ENCODE peak calls at places on chromosomes 11 and 22, in nine cellular contexts. One of them, this sample, is unnamed.
A peak's percentile ranks its signal among the peaks of the same experiment; 100 is the strongest.

GRCh38 chr22:30866811-30867271 is 101.7 kb downstream of the MORC2 start:
- DNase-seq in AG09319: no peak
- DNase-seq in stimulated activated CD4-positive, alpha-beta T cell treated with anti-CD3 and anti-CD28 coated beads, Interleukin-12 subunit alpha, Interleukin-12 subunit beta, amount 100 ng/mL, for 4 hours: no peak
- DNase-seq in mucosa of gallbladder: no peak
- DNase-seq in choroid plexus epithelial cell: no peak
- DNase-seq in GM19239: no peak
- DNase-seq in activated naive CD8-positive, alpha-beta T cell treated with anti-CD3 and anti-CD28 coated beads for 36 hours: no peak
- DNase-seq in NCI-H510A treated with DMSO at 0.1 percent for 48 hours: no peak
- DNase-seq in D341Med: peak; percentile 34
- DNase-seq in this sample: no peak

GRCh38 chr11:74072721-74073120 is 63.8 kb upstream of the UCP3 start:
- DNase-seq in GM19239: no peak
- DNase-seq in choroid plexus epithelial cell: no peak
- DNase-seq in D341Med: no peak
- DNase-seq in NCI-H510A treated with DMSO at 0.1 percent for 48 hours: no peak
- DNase-seq in AG09319: no peak
- DNase-seq in mucosa of gallbladder: no peak
- DNase-seq in stimulated activated CD4-positive, alpha-beta T cell treated with anti-CD3 and anti-CD28 coated beads, Interleukin-12 subunit alpha, Interleukin-12 subunit beta, amount 100 ng/mL, for 4 hours: no peak
- DNase-seq in activated naive CD8-positive, alpha-beta T cell treated with anti-CD3 and anti-CD28 coated beads for 36 hours: no peak
- DNase-seq in this sample: no peak

GRCh38 chr11:116721983-116722382 is 50.8 kb downstream of the BUD13 start:
- DNase-seq in mucosa of gallbladder: no peak
- DNase-seq in choroid plexus epithelial cell: no peak
- DNase-seq in activated naive CD8-positive, alpha-beta T cell treated with anti-CD3 and anti-CD28 coated beads for 36 hours: no peak
- DNase-seq in GM19239: no peak
- DNase-seq in D341Med: no peak
- DNase-seq in NCI-H510A treated with DMSO at 0.1 percent for 48 hours: no peak
- DNase-seq in AG09319: no peak
- DNase-seq in stimulated activated CD4-positive, alpha-beta T cell treated with anti-CD3 and anti-CD28 coated beads, Interleukin-12 subunit alpha, Interleukin-12 subunit beta, amount 100 ng/mL, for 4 hours: no peak
- DNase-seq in this sample: no peak

GRCh38 chr22:22787805-22788459 is 99.7 kb upstream of the IGLL5 start:
- DNase-seq in stimulated activated CD4-positive, alpha-beta T cell treated with anti-CD3 and anti-CD28 coated beads, Interleukin-12 subunit alpha, Interleukin-12 subunit beta, amount 100 ng/mL, for 4 hours: peak; percentile 67
- DNase-seq in mucosa of gallbladder: peak; percentile 62
- DNase-seq in activated naive CD8-positive, alpha-beta T cell treated with anti-CD3 and anti-CD28 coated beads for 36 hours: peak; percentile 62
- DNase-seq in choroid plexus epithelial cell: peak; percentile 72
- DNase-seq in D341Med: peak; percentile 74
- DNase-seq in AG09319: no peak
- DNase-seq in NCI-H510A treated with DMSO at 0.1 percent for 48 hours: peak; percentile 9
- DNase-seq in GM19239: peak; percentile 70
- DNase-seq in this sample: no peak

GRCh38 chr11:33195391-33196190 is 34.3 kb upstream of the CSTF3 start:
- DNase-seq in choroid plexus epithelial cell: peak; percentile 50
- DNase-seq in activated naive CD8-positive, alpha-beta T cell treated with anti-CD3 and anti-CD28 coated beads for 36 hours: no peak
- DNase-seq in AG09319: no peak
- DNase-seq in GM19239: no peak
- DNase-seq in mucosa of gallbladder: no peak
- DNase-seq in NCI-H510A treated with DMSO at 0.1 percent for 48 hours: no peak
- DNase-seq in D341Med: no peak
- DNase-seq in stimulated activated CD4-positive, alpha-beta T cell treated with anti-CD3 and anti-CD28 coated beads, Interleukin-12 subunit alpha, Interleukin-12 subunit beta, amount 100 ng/mL, for 4 hours: no peak
- DNase-seq in this sample: no peak

GRCh38 chr22:19499236-19499879 is 19.6 kb downstream of the CDC45 start:
- DNase-seq in GM19239: no peak
- DNase-seq in mucosa of gallbladder: no peak
- DNase-seq in NCI-H510A treated with DMSO at 0.1 percent for 48 hours: no peak
- DNase-seq in D341Med: no peak
- DNase-seq in activated naive CD8-positive, alpha-beta T cell treated with anti-CD3 and anti-CD28 coated beads for 36 hours: no peak
- DNase-seq in stimulated activated CD4-positive, alpha-beta T cell treated with anti-CD3 and anti-CD28 coated beads, Interleukin-12 subunit alpha, Interleukin-12 subunit beta, amount 100 ng/mL, for 4 hours: no peak
- DNase-seq in choroid plexus epithelial cell: no peak
- DNase-seq in AG09319: no peak
- DNase-seq in this sample: no peak

GRCh38 chr11:45847908-45848316 is 637 bp downstream of the CRY2 start:
- DNase-seq in AG09319: no peak
- DNase-seq in stimulated activated CD4-positive, alpha-beta T cell treated with anti-CD3 and anti-CD28 coated beads, Interleukin-12 subunit alpha, Interleukin-12 subunit beta, amount 100 ng/mL, for 4 hours: peak; percentile 15
- DNase-seq in mucosa of gallbladder: peak; percentile 26
- DNase-seq in GM19239: peak; percentile 28
- DNase-seq in choroid plexus epithelial cell: peak; percentile 76
- DNase-seq in activated naive CD8-positive, alpha-beta T cell treated with anti-CD3 and anti-CD28 coated beads for 36 hours: peak; percentile 55
- DNase-seq in NCI-H510A treated with DMSO at 0.1 percent for 48 hours: no peak
- DNase-seq in D341Med: peak; percentile 49
- DNase-seq in this sample: no peak

GRCh38 chr11:34653851-34654490 is 33.1 kb downstream of the EHF start:
- DNase-seq in NCI-H510A treated with DMSO at 0.1 percent for 48 hours: no peak
- DNase-seq in choroid plexus epithelial cell: peak; percentile 95
- DNase-seq in mucosa of gallbladder: peak; percentile 61
- DNase-seq in GM19239: no peak
- DNase-seq in stimulated activated CD4-positive, alpha-beta T cell treated with anti-CD3 and anti-CD28 coated beads, Interleukin-12 subunit alpha, Interleukin-12 subunit beta, amount 100 ng/mL, for 4 hours: no peak
- DNase-seq in activated naive CD8-positive, alpha-beta T cell treated with anti-CD3 and anti-CD28 coated beads for 36 hours: no peak
- DNase-seq in AG09319: peak; percentile 92
- DNase-seq in D341Med: no peak
- DNase-seq in this sample: peak; percentile 82

GRCh38 chr11:36278531-36279245 is 10.5 kb downstream of the COMMD9 start:
- DNase-seq in NCI-H510A treated with DMSO at 0.1 percent for 48 hours: no peak
- DNase-seq in AG09319: no peak
- DNase-seq in activated naive CD8-positive, alpha-beta T cell treated with anti-CD3 and anti-CD28 coated beads for 36 hours: no peak
- DNase-seq in stimulated activated CD4-positive, alpha-beta T cell treated with anti-CD3 and anti-CD28 coated beads, Interleukin-12 subunit alpha, Interleukin-12 subunit beta, amount 100 ng/mL, for 4 hours: no peak
- DNase-seq in GM19239: no peak
- DNase-seq in choroid plexus epithelial cell: peak; percentile 78
- DNase-seq in mucosa of gallbladder: no peak
- DNase-seq in D341Med: no peak
- DNase-seq in this sample: no peak

GRCh38 chr11:35145249-35145648 is 6.3 kb downstream of the CD44 start:
- DNase-seq in NCI-H510A treated with DMSO at 0.1 percent for 48 hours: no peak
- DNase-seq in stimulated activated CD4-positive, alpha-beta T cell treated with anti-CD3 and anti-CD28 coated beads, Interleukin-12 subunit alpha, Interleukin-12 subunit beta, amount 100 ng/mL, for 4 hours: no peak
- DNase-seq in D341Med: no peak
- DNase-seq in activated naive CD8-positive, alpha-beta T cell treated with anti-CD3 and anti-CD28 coated beads for 36 hours: peak; percentile 61
- DNase-seq in choroid plexus epithelial cell: peak; percentile 61
- DNase-seq in AG09319: no peak
- DNase-seq in GM19239: peak; percentile 40
- DNase-seq in mucosa of gallbladder: no peak
- DNase-seq in this sample: no peak

GRCh38 chr11:91624021-91624420 is 600.6 kb upstream of the FAT3 start:
- DNase-seq in AG09319: no peak
- DNase-seq in stimulated activated CD4-positive, alpha-beta T cell treated with anti-CD3 and anti-CD28 coated beads, Interleukin-12 subunit alpha, Interleukin-12 subunit beta, amount 100 ng/mL, for 4 hours: no peak
- DNase-seq in activated naive CD8-positive, alpha-beta T cell treated with anti-CD3 and anti-CD28 coated beads for 36 hours: no peak
- DNase-seq in choroid plexus epithelial cell: no peak
- DNase-seq in D341Med: no peak
- DNase-seq in mucosa of gallbladder: no peak
- DNase-seq in NCI-H510A treated with DMSO at 0.1 percent for 48 hours: no peak
- DNase-seq in GM19239: no peak
- DNase-seq in this sample: no peak

GRCh38 chr22:41799486-41800347 is 762 bp upstream of the CCDC134 start:
- DNase-seq in stimulated activated CD4-positive, alpha-beta T cell treated with anti-CD3 and anti-CD28 coated beads, Interleukin-12 subunit alpha, Interleukin-12 subunit beta, amount 100 ng/mL, for 4 hours: no peak
- DNase-seq in NCI-H510A treated with DMSO at 0.1 percent for 48 hours: no peak
- DNase-seq in activated naive CD8-positive, alpha-beta T cell treated with anti-CD3 and anti-CD28 coated beads for 36 hours: no peak
- DNase-seq in GM19239: no peak
- DNase-seq in AG09319: no peak
- DNase-seq in D341Med: peak; percentile 58
- DNase-seq in choroid plexus epithelial cell: peak; percentile 27
- DNase-seq in mucosa of gallbladder: peak; percentile 12
- DNase-seq in this sample: no peak

GRCh38 chr22:50303848-50304527 is 3.5 kb downstream of the PLXNB2 start:
- DNase-seq in GM19239: no peak
- DNase-seq in AG09319: no peak
- DNase-seq in activated naive CD8-positive, alpha-beta T cell treated with anti-CD3 and anti-CD28 coated beads for 36 hours: no peak
- DNase-seq in stimulated activated CD4-positive, alpha-beta T cell treated with anti-CD3 and anti-CD28 coated beads, Interleukin-12 subunit alpha, Interleukin-12 subunit beta, amount 100 ng/mL, for 4 hours: no peak
- DNase-seq in D341Med: no peak
- DNase-seq in NCI-H510A treated with DMSO at 0.1 percent for 48 hours: no peak
- DNase-seq in choroid plexus epithelial cell: no peak
- DNase-seq in mucosa of gallbladder: peak; percentile 68
- DNase-seq in this sample: no peak

GRCh38 chr11:48018561-48019229 is 38.3 kb downstream of the PTPRJ start:
- DNase-seq in D341Med: no peak
- DNase-seq in stimulated activated CD4-positive, alpha-beta T cell treated with anti-CD3 and anti-CD28 coated beads, Interleukin-12 subunit alpha, Interleukin-12 subunit beta, amount 100 ng/mL, for 4 hours: no peak
- DNase-seq in AG09319: no peak
- DNase-seq in choroid plexus epithelial cell: no peak
- DNase-seq in NCI-H510A treated with DMSO at 0.1 percent for 48 hours: peak; percentile 73
- DNase-seq in activated naive CD8-positive, alpha-beta T cell treated with anti-CD3 and anti-CD28 coated beads for 36 hours: no peak
- DNase-seq in mucosa of gallbladder: no peak
- DNase-seq in GM19239: no peak
- DNase-seq in this sample: no peak

GRCh38 chr11:70226967-70227366 is 23.9 kb downstream of the FADD start:
- DNase-seq in NCI-H510A treated with DMSO at 0.1 percent for 48 hours: no peak
- DNase-seq in activated naive CD8-positive, alpha-beta T cell treated with anti-CD3 and anti-CD28 coated beads for 36 hours: no peak
- DNase-seq in D341Med: no peak
- DNase-seq in stimulated activated CD4-positive, alpha-beta T cell treated with anti-CD3 and anti-CD28 coated beads, Interleukin-12 subunit alpha, Interleukin-12 subunit beta, amount 100 ng/mL, for 4 hours: no peak
- DNase-seq in choroid plexus epithelial cell: peak; percentile 42
- DNase-seq in GM19239: no peak
- DNase-seq in mucosa of gallbladder: no peak
- DNase-seq in AG09319: no peak
- DNase-seq in this sample: no peak

GRCh38 chr11:44574620-44575287 is 9.3 kb downstream of the CD82 start:
- DNase-seq in mucosa of gallbladder: no peak
- DNase-seq in D341Med: no peak
- DNase-seq in NCI-H510A treated with DMSO at 0.1 percent for 48 hours: no peak
- DNase-seq in GM19239: no peak
- DNase-seq in AG09319: peak; percentile 68
- DNase-seq in stimulated activated CD4-positive, alpha-beta T cell treated with anti-CD3 and anti-CD28 coated beads, Interleukin-12 subunit alpha, Interleukin-12 subunit beta, amount 100 ng/mL, for 4 hours: no peak
- DNase-seq in choroid plexus epithelial cell: peak; percentile 94
- DNase-seq in activated naive CD8-positive, alpha-beta T cell treated with anti-CD3 and anti-CD28 coated beads for 36 hours: peak; percentile 58
- DNase-seq in this sample: peak; percentile 84

GRCh38 chr22:23113847-23114720 is 27.7 kb downstream of the RSPH14 start:
- DNase-seq in choroid plexus epithelial cell: no peak
- DNase-seq in activated naive CD8-positive, alpha-beta T cell treated with anti-CD3 and anti-CD28 coated beads for 36 hours: no peak
- DNase-seq in NCI-H510A treated with DMSO at 0.1 percent for 48 hours: no peak
- DNase-seq in D341Med: no peak
- DNase-seq in GM19239: no peak
- DNase-seq in mucosa of gallbladder: no peak
- DNase-seq in stimulated activated CD4-positive, alpha-beta T cell treated with anti-CD3 and anti-CD28 coated beads, Interleukin-12 subunit alpha, Interleukin-12 subunit beta, amount 100 ng/mL, for 4 hours: no peak
- DNase-seq in AG09319: no peak
- DNase-seq in this sample: no peak